ENCODE peak calls at places on chromosomes 2 and 18, in six cellular contexts. E, V, T, N, Y and P are unnamed samples.

GRCh38 chr2:113886479-113887383 is 3.2 kb upstream of the ACTR3 start:
- DNase-seq in E (no peak), V (peak; percentile 62), T (no peak), N (peak; percentile 58), Y (no peak), P (no peak)

GRCh38 chr18:57603871-57604270 is 17.4 kb upstream of the FECH start:
- DNase-seq in E (no peak), V (no peak), T (no peak), N (peak; percentile 69), Y (no peak), P (no peak)

GRCh38 chr2:84861539-84861938 is 19.3 kb downstream of the TRABD2A start:
- DNase-seq in E (no peak), V (no peak), T (no peak), N (no peak), Y (no peak), P (no peak)

GRCh38 chr2:8515390-8515761 is 166.5 kb upstream of the ID2 start:
- DNase-seq in E (no peak), V (no peak), T (no peak), N (no peak), Y (no peak), P (no peak)

GRCh38 chr18:38768504-38768903 is 1202.9 kb upstream of the CELF4 start:
- DNase-seq in E (no peak), V (no peak), T (no peak), N (no peak), Y (no peak), P (no peak)

GRCh38 chr18:1846640-1847039 is 724.7 kb downstream of the METTL4 start:
- DNase-seq in E (no peak), V (no peak), T (no peak), N (no peak), Y (no peak), P (no peak)

GRCh38 chr2:231463698-231464575 is at the start of gene NCL:
- DNase-seq in E (peak; percentile 99), V (peak; percentile 96), T (peak; percentile 46), N (peak; percentile 77), Y (no peak), P (peak; percentile 84)

GRCh38 chr18:13574355-13574754 is 152.0 kb downstream of the FAM210A start:
- DNase-seq in E (no peak), V (no peak), T (no peak), N (no peak), Y (no peak), P (no peak)

GRCh38 chr2:146244131-146244530 is 1600.7 kb upstream of the ACVR2A start:
- DNase-seq in E (no peak), V (no peak), T (no peak), N (no peak), Y (no peak), P (no peak)

GRCh38 chr2:26430826-26431225 is 29.1 kb downstream of the DRC1 start:
- DNase-seq in E (no peak), V (no peak), T (no peak), N (no peak), Y (no peak), P (no peak)

GRCh38 chr2:178761759-178762371 is 45.4 kb downstream of the TTN start:
- DNase-seq in E (peak; percentile 55), V (peak; percentile 60), T (peak; percentile 6), N (peak; percentile 73), Y (peak; percentile 3), P (peak; percentile 22)

GRCh38 chr2:203583696-203584095 is 48.6 kb upstream of the RAPH1 start:
- DNase-seq in E (peak; percentile 56), V (no peak), T (no peak), N (no peak), Y (no peak), P (no peak)

GRCh38 chr2:63379438-63379837 is 208.8 kb downstream of the WDPCP start:
- DNase-seq in E (no peak), V (no peak), T (no peak), N (no peak), Y (no peak), P (no peak)

GRCh38 chr2:31079665-31080064 is 58.6 kb downstream of the GALNT14 start:
- DNase-seq in E (no peak), V (peak; percentile 16), T (no peak), N (peak; percentile 24), Y (no peak), P (peak; percentile 77)

GRCh38 chr2:121046335-121046734 is 238.7 kb downstream of the TFCP2L1 start:
- DNase-seq in E (no peak), V (no peak), T (no peak), N (no peak), Y (no peak), P (no peak)

GRCh38 chr2:164913640-164914346 is 41.5 kb downstream of the SLC38A11 start:
- DNase-seq in E (peak; percentile 72), V (peak; percentile 91), T (no peak), N (no peak), Y (no peak), P (no peak)

GRCh38 chr2:128605931-128606330 is 287.3 kb upstream of the HS6ST1 start:
- DNase-seq in E (no peak), V (no peak), T (no peak), N (no peak), Y (no peak), P (no peak)

GRCh38 chr18:37778417-37779165 is 213.0 kb upstream of the CELF4 start:
- DNase-seq in E (peak; percentile 5), V (peak; percentile 37), T (peak; percentile 13), N (peak; percentile 60), Y (peak; percentile 84), P (peak; percentile 93)

GRCh38 chr2:29902356-29902755 is 19.0 kb downstream of the ALK start:
- DNase-seq in E (no peak), V (no peak), T (no peak), N (no peak), Y (no peak), P (peak; percentile 32)

GRCh38 chr2:126359494-126359893 is 296.5 kb upstream of the GYPC start:
- DNase-seq in E (no peak), V (no peak), T (no peak), N (peak; percentile 25), Y (no peak), P (no peak)

GRCh38 chr18:37327063-37327577 is 238.5 kb downstream of the CELF4 start:
- DNase-seq in E (no peak), V (no peak), T (no peak), N (no peak), Y (no peak), P (no peak)

GRCh38 chr2:14626873-14627272 is 5.6 kb upstream of the LRATD1 start:
- DNase-seq in E (no peak), V (no peak), T (no peak), N (no peak), Y (no peak), P (no peak)

GRCh38 chr2:148592812-148593211 is 51.7 kb upstream of the EPC2 start:
- DNase-seq in E (no peak), V (no peak), T (no peak), N (no peak), Y (no peak), P (no peak)

DNA sequence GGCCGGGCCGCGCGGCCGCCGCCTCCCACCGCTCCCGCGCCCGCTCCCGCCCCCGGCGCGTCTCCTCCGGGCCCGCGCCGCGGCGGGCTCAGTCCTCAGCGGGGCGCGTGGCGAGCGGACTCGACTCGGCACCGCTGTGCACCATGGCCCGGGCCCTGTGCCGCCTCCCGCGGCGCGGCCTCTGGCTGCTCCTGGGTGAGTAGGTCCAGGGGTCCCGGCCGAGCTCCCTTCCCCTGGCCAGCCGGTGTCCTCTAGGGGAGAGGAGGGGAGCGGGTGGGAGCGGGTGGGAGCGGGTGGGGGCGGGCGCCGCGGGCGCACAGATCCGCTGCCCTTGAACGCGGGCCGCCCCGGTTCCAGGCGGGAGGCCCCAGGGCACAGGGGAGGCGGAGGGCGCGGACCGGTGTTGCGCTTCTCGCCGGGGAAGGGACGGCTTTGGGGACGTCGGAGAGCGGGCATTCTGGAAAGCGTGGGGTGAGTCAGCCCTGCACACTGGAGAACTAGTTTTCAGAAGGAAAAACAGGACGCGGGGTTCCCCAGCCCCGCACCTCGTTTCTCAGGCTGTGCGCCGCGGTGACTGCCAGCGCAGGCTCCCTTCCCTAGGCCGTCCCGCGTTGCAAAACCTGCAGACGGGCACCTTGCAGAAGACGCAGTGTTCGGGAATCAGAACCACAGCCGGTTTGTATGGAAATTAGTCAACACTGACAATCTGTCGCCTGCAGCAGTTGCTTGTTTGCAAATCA is at the start of gene RAMP1:
- DNase-seq in E (no peak), V (no peak), T (no peak), N (no peak), Y (no peak), P (peak; percentile 47)
- TF ChIP-seq JUN in E (no peak), V (no peak), T (no peak), N (no peak), Y (no peak), P (no peak)

GRCh38 chr2:224658776-224659175 is 57.4 kb downstream of the CCDC195 start:
- DNase-seq in E (no peak), V (no peak), T (no peak), N (no peak), Y (no peak), P (no peak)
- TF ChIP-seq MAX in E (no peak), V (no peak), T (no peak), N (no peak), Y (no peak), P (no peak)

GRCh38 chr2:104432972-104433371 is 420.9 kb upstream of the POU3F3 start:
- DNase-seq in E (no peak), V (no peak), T (no peak), N (no peak), Y (no peak), P (no peak)

GRCh38 chr2:104432401-104432800 is 421.5 kb upstream of the POU3F3 start:
- DNase-seq in E (no peak), V (no peak), T (no peak), N (no peak), Y (no peak), P (no peak)

GRCh38 chr2:104431701-104432121 is 422.2 kb upstream of the POU3F3 start:
- DNase-seq in E (no peak), V (no peak), T (no peak), N (no peak), Y (no peak), P (no peak)

GRCh38 chr2:104434966-104435365 is 418.9 kb upstream of the POU3F3 start:
- DNase-seq in E (no peak), V (no peak), T (no peak), N (no peak), Y (no peak), P (no peak)

GRCh38 chr2:104434363-104434792 is 419.5 kb upstream of the POU3F3 start:
- DNase-seq in E (no peak), V (no peak), T (no peak), N (no peak), Y (peak; percentile 43), P (peak; percentile 53)
- TF ChIP-seq JUN in E (no peak), V (no peak), T (no peak), N (no peak), Y (no peak), P (no peak)

DNA sequence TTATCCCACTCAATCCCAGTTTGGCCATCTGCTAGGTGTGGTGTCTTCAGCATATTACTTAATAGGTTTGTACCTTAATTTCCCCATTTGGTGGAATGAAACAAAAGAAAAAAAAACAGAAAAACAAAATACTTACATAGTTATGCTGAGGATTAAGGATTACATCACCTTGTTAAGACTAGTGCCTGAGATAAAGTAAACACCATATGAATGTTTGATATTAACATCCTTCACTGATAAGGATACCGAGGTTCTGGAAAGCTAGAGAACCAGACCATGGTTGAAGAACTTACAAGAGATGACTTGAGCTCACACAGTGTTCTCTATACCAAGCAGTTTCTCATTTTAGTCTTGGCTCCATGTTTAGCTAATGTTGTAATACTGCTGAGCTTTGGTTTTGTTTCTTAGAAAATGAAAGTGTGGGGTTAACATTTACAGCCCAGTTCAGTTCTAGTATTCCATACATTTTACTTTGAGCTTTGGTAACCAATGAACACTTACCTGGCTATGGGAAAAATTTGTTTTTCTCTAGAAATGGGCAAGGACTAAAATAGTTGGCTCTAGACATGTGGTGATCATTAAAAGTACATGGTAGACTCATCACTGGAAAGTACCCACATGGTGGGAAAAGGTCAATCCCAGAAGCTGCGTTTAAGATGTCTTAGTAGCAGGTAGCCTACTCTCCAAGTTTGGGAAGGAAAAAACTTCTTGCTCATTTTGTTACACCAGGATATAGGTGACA is 5.8 kb upstream of the GPD2 start:
- DNase-seq in E (no peak), V (no peak), T (no peak), N (no peak), Y (no peak), P (no peak)
- TF ChIP-seq MAX in E (no peak), V (no peak), T (peak; percentile 28), N (no peak), Y (no peak), P (no peak)